ENCODE peak calls at places on chromosomes 5 and 9, in eight cellular contexts. X is CD8-positive, alpha-beta memory T cell; N is osteoblast; Q is kidney; O is stomach; B is body of pancreas; F is cardiac muscle cell; I is suprapubic skin. W is an unnamed sample.

GRCh38 chr5:3886521-3887461 is 291.2 kb downstream of the IRX1 start:
- DNase-seq in O (no peak), X (no peak), I (no peak), Q (no peak), F (no peak), B (no peak), N (no peak), W (no peak)

GRCh38 chr9:69961834-69962233 is 81.8 kb upstream of the MAMDC2 start:
- DNase-seq in X (no peak), F (no peak), B (no peak), O (no peak), Q (no peak), I (no peak), N (peak; percentile 26), W (no peak)

GRCh38 chr5:123537845-123538244 is 25.9 kb downstream of the CSNK1G3 start:
- DNase-seq in Q (no peak), F (no peak), O (no peak), B (no peak), I (no peak), N (no peak), X (no peak), W (no peak)

GRCh38 chr5:78586251-78586650 is 62.3 kb downstream of the LHFPL2 start:
- DNase-seq in Q (no peak), X (no peak), B (no peak), I (no peak), N (peak; percentile 94), O (no peak), F (peak; percentile 98), W (no peak)

GRCh38 chr5:16776611-16777251 is 159.4 kb downstream of the MYO10 start:
- DNase-seq in I (no peak), B (peak; percentile 57), X (no peak), O (no peak), F (no peak), N (peak; percentile 18), Q (no peak), W (no peak)

GRCh38 chr9:98477884-98478283 is 222.4 kb upstream of the TBC1D2 start:
- DNase-seq in F (no peak), N (no peak), O (no peak), I (no peak), X (no peak), B (no peak), Q (no peak), W (no peak)

GRCh38 chr5:73966411-73966810 is 340.4 kb downstream of the ARHGEF28 start:
- DNase-seq in Q (no peak), I (no peak), N (no peak), O (no peak), B (no peak), X (no peak), F (no peak), W (no peak)

GRCh38 chr5:102853680-102854079 is 98.6 kb downstream of the PAM start:
- DNase-seq in O (no peak), F (no peak), Q (no peak), X (no peak), B (no peak), I (no peak), N (no peak), W (no peak)

GRCh38 chr5:73940026-73940425 is 314.0 kb downstream of the ARHGEF28 start:
- DNase-seq in I (no peak), B (no peak), N (peak; percentile 46), F (peak; percentile 38), X (no peak), O (no peak), Q (no peak), W (no peak)

GRCh38 chr5:157177935-157178334 is 2.7 kb upstream of the ITK start:
- DNase-seq in N (no peak), B (no peak), O (no peak), X (no peak), I (no peak), F (no peak), Q (no peak), W (no peak)

GRCh38 chr5:58672521-58672920 is 89.6 kb downstream of the RAB3C start:
- DNase-seq in F (no peak), B (no peak), N (no peak), Q (no peak), I (no peak), X (no peak), O (no peak), W (no peak)

GRCh38 chr9:126474201-126474765 is 139.4 kb upstream of the LMX1B start:
- DNase-seq in X (no peak), N (no peak), B (no peak), I (no peak), F (peak; percentile 33), O (no peak), Q (no peak), W (no peak)

GRCh38 chr5:20105915-20106314 is 117.9 kb upstream of the CDH18 start:
- DNase-seq in F (no peak), O (no peak), B (no peak), Q (no peak), X (no peak), N (no peak), I (no peak), W (no peak)

GRCh38 chr5:59703789-59704188 is 189.7 kb downstream of the PDE4D start:
- DNase-seq in O (no peak), F (no peak), X (no peak), N (no peak), Q (no peak), I (no peak), B (no peak), W (no peak)

GRCh38 chr9:125993423-125993935 is 246.3 kb downstream of the PBX3 start:
- DNase-seq in F (no peak), N (peak; percentile 69), B (no peak), O (no peak), Q (peak; percentile 49), X (no peak), I (no peak), W (no peak)

GRCh38 chr5:27316283-27316675 is 277.9 kb upstream of the CDH9 start:
- DNase-seq in X (no peak), Q (no peak), O (no peak), F (peak; percentile 80), I (no peak), N (peak; percentile 73), B (no peak), W (no peak)

GRCh38 chr5:82359286-82359685 is 81.1 kb upstream of the RPS23 start:
- DNase-seq in F (peak; percentile 49), O (no peak), Q (no peak), B (no peak), X (no peak), I (no peak), N (no peak), W (no peak)

GRCh38 chr5:82356808-82357671 is 78.9 kb upstream of the RPS23 start:
- DNase-seq in F (peak; percentile 96), I (peak; percentile 90), Q (peak; percentile 77), N (no peak), O (peak; percentile 39), B (peak; percentile 57), X (peak; percentile 88), W (peak; percentile 64)

GRCh38 chr5:82355921-82356454 is 77.8 kb upstream of the RPS23 start:
- DNase-seq in F (peak; percentile 81), Q (no peak), O (no peak), I (no peak), N (no peak), B (no peak), X (no peak), W (no peak)

GRCh38 chr5:82360043-82360442 is 81.9 kb upstream of the RPS23 start:
- DNase-seq in F (no peak), I (no peak), X (no peak), B (no peak), Q (no peak), N (no peak), O (no peak), W (no peak)

DNA sequence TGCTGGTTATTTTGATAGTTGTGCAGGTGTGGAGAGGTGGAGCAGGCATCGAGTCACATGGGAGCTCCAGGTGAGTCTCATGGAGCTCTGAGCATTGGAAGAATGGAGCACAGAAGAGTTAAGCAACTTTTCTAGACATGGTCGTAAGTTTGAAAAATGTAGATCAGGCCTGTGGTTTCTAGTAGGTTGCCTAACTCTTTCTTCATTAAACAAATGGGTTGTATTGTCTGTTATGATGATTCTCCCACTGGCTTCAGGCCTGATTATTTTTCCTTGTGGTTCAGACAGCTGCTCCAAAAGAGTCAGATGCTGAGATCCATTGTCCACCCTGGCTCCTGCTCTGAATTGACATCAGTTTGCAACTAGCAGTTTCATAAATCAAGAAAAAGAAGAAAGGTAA is 80.3 kb upstream of the RPS23 start:
- DNase-seq in F (peak; percentile 83), B (no peak), I (no peak), N (no peak), X (no peak), O (no peak), Q (no peak), W (no peak)
- H3K27ac ChIP-seq in F (no peak overlapping the region), B (no peak overlapping the region), I (peak overlapping the region; percentile 8), N (no peak overlapping the region), X (peak overlapping the region; percentile 60), O (no peak overlapping the region), Q (no peak overlapping the region), W (no peak overlapping the region)

DNA sequence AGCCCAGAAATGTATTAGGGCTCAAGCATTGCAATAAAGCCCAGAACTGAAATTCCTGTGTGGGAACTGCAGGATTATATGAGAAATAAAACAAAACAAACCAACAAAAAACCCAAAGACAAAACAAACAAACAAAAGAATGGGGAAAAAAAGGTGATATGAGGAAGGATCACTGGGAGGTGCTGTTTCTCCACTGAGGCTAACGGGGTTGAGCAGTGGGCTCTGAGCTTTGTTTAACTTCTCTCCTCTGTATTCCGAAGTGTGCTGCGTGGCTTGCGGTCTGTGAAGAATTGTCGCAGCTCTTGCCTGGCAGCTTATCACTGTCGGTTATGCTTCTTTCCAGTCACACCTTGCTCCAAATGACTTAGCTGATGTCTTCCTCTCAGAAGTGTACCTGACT is 106.3 kb downstream of the TENT4A start:
- DNase-seq in O (no peak), B (no peak), F (no peak), Q (no peak), I (no peak), N (no peak), X (no peak), W (no peak)
- H3K4me1 ChIP-seq in O (no peaks in the 10 kb centered on the region), B (no peaks in the 10 kb centered on the region), F (no peaks in the 10 kb centered on the region), Q (no peaks in the 10 kb centered on the region), I (no peaks in the 10 kb centered on the region), N (no peaks in the 10 kb centered on the region), X (no peaks in the 10 kb centered on the region), W (no peaks in the 10 kb centered on the region)

DNA sequence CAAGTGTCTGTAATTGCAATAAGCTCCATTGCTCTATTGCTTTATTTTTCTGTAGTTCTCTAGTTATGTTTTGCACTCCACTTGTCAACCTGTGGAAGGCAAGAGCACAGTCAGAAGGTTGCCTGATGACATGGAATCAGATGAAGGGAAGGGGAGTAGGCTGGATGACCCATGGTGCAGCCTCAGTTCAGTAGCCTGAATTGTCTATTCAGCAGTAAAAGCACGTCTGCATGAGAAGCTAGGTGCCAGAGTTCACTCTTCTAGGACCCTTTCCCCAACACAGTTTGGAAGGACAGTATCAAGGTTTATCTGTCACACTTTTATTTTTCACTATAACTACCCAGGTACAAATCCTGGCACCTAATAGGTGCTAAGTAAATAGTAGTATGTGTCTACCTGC is 39.3 kb downstream of the SLC44A1 start:
- DNase-seq in B (no peak), F (no peak), Q (no peak), I (no peak), X (no peak), O (no peak), N (no peak), W (no peak)
- H3K27ac ChIP-seq in B (no peak overlapping the region), F (no peak overlapping the region), Q (no peak overlapping the region), I (no peak overlapping the region), X (no peak overlapping the region), O (no peak overlapping the region), N (no peak overlapping the region), W (no peak overlapping the region)

DNA sequence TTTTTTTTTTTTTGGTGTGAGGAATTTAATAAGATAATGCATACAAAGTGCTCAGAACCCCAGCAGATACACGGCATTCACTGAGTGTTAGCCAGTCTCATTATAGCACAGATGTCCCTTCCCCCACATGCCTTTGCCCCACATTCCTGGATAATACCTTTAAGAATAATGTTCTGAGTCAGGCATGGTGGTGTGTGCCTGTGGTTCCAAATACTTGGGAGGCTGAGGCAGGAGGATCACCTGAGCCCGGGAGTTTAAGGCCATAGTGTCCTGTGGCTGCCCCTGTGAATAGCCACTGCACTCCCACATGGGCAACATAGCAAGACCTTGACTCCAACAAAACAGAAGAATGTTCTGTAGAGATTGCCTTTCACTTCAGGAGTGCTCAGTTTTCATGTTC is 24.2 kb upstream of the ANKRD18A start:
- DNase-seq in X (no peak), F (no peak), N (no peak), I (no peak), Q (no peak), B (no peak), O (no peak), W (no peak)
- H3K4me1 ChIP-seq in X (no peaks in the 10 kb centered on the region), F (peaks cover 1% of the 10 kb centered on the region), N (no peaks in the 10 kb centered on the region), I (no peaks in the 10 kb centered on the region), Q (no peaks in the 10 kb centered on the region), B (no peaks in the 10 kb centered on the region), O (no peaks in the 10 kb centered on the region), W (no peaks in the 10 kb centered on the region)

W was measured in transverse colon.